ENCODE peak calls at places on chromosomes 5 and 9, in four cellular contexts. One of them, this sample, is unnamed.

GRCh38 chr9:131467214-131467935 is 35.3 kb upstream of the POMT1 start:
- DNase-seq in A549: no peak
- DNase-seq in HepG2: no peak
- DNase-seq in K562: no peak
- DNase-seq in this sample: no peak

GRCh38 chr9:119967867-119968535 is 598.8 kb upstream of the BRINP1 start:
- DNase-seq in A549: no peak
- DNase-seq in HepG2: no peak
- DNase-seq in K562: no peak
- DNase-seq in this sample: no peak

GRCh38 chr5:69335341-69335975 is 2.9 kb upstream of the CCDC125 start:
- DNase-seq in A549: no peak
- DNase-seq in HepG2: no peak
- DNase-seq in K562: no peak
- DNase-seq in this sample: no peak

GRCh38 chr5:180787025-180787424 is 15.6 kb downstream of the MGAT1 start:
- DNase-seq in A549: no peak
- DNase-seq in HepG2: no peak
- DNase-seq in K562: no peak
- DNase-seq in this sample: no peak

GRCh38 chr5:17180957-17181723 is 36.3 kb upstream of the BASP1 start:
- DNase-seq in A549: peak; percentile 95
- DNase-seq in HepG2: peak; percentile 13
- DNase-seq in K562: no peak
- DNase-seq in this sample: no peak

GRCh38 chr9:98391406-98391805 is 136.0 kb upstream of the TBC1D2 start:
- DNase-seq in A549: no peak
- DNase-seq in HepG2: no peak
- DNase-seq in K562: no peak
- DNase-seq in this sample: no peak

GRCh38 chr5:79111387-79111959 is at the start of gene BHMT:
- DNase-seq in A549: no peak
- DNase-seq in HepG2: no peak
- DNase-seq in K562: no peak
- DNase-seq in this sample: peak; percentile 57

GRCh38 chr9:107127608-107128007 is 155.5 kb upstream of the RAD23B start:
- DNase-seq in A549: peak; percentile 27
- DNase-seq in HepG2: no peak
- DNase-seq in K562: no peak
- DNase-seq in this sample: no peak

GRCh38 chr9:93667627-93668026 is 91.2 kb downstream of the PHF2 start:
- DNase-seq in A549: no peak
- DNase-seq in HepG2: no peak
- DNase-seq in K562: no peak
- DNase-seq in this sample: peak; percentile 4

GRCh38 chr5:80184235-80185023 is 71.4 kb downstream of the SERINC5 start:
- DNase-seq in A549: peak; percentile 76
- DNase-seq in HepG2: peak; percentile 99
- DNase-seq in K562: peak; percentile 26
- DNase-seq in this sample: peak; percentile 68

GRCh38 chr5:40991168-40991980 is 79.8 kb downstream of the MROH2B start:
- DNase-seq in A549: peak; percentile 29
- DNase-seq in HepG2: peak; percentile 94
- DNase-seq in K562: no peak
- DNase-seq in this sample: no peak

GRCh38 chr5:149453618-149454415 is 74.7 kb upstream of the IL17B start:
- DNase-seq in A549: no peak
- DNase-seq in HepG2: no peak
- DNase-seq in K562: no peak
- DNase-seq in this sample: no peak

GRCh38 chr5:98911221-98912040 is 17.4 kb downstream of the CHD1 start:
- DNase-seq in A549: no peak
- DNase-seq in HepG2: no peak
- DNase-seq in K562: no peak
- DNase-seq in this sample: no peak

GRCh38 chr5:164187780-164188179 is 682.4 kb downstream of the MAT2B start:
- DNase-seq in A549: no peak
- DNase-seq in HepG2: no peak
- DNase-seq in K562: no peak
- DNase-seq in this sample: no peak

GRCh38 chr9:74037274-74037673 is 459.9 kb upstream of the RORB start:
- DNase-seq in A549: no peak
- DNase-seq in HepG2: no peak
- DNase-seq in K562: no peak
- DNase-seq in this sample: no peak

GRCh38 chr9:72633966-72634365 is 112.6 kb downstream of the TMC1 start:
- DNase-seq in A549: no peak
- DNase-seq in HepG2: no peak
- DNase-seq in K562: peak; percentile 6
- DNase-seq in this sample: no peak
- TF ChIP-seq HMGXB4 in A549: no peak
- TF ChIP-seq HMGXB4 in HepG2: no peak
- TF ChIP-seq HMGXB4 in K562: no peak
- TF ChIP-seq HMGXB4 in this sample: no peak

GRCh38 chr5:135678640-135679268 is 100.0 kb upstream of the CXCL14 start:
- DNase-seq in A549: no peak
- DNase-seq in HepG2: no peak
- DNase-seq in K562: no peak
- DNase-seq in this sample: no peak

GRCh38 chr5:135683227-135683626 is 104.4 kb upstream of the CXCL14 start:
- DNase-seq in A549: no peak
- DNase-seq in HepG2: no peak
- DNase-seq in K562: no peak
- DNase-seq in this sample: no peak

DNA sequence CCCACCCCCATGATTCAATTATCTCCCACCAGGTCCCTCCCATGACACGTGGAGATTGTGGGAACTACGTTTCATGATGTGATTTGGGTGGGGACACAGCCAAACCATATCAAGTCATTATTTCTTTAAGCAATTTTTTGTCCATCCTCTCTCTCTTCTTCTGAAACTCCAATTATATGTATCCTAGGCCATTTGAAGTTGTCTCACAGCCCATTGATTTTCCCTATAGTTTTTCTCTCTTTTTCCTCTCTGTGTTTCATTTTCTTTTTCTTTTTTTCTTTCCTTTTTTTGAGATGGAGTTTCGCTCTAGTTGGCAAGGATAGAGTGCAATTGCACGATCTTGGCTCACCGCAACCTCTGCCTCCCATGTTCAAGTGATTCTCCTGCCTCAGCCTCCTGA is 101.9 kb upstream of the CXCL14 start:
- DNase-seq in A549: no peak
- DNase-seq in HepG2: no peak
- DNase-seq in K562: no peak
- DNase-seq in this sample: no peak
- TF ChIP-seq HMGXB4 in A549: no peak
- TF ChIP-seq HMGXB4 in HepG2: no peak
- TF ChIP-seq HMGXB4 in K562: no peak
- TF ChIP-seq HMGXB4 in this sample: no peak

GRCh38 chr5:177022386-177023246 is at the start of gene ZNF346:
- DNase-seq in A549: peak; percentile 92
- DNase-seq in HepG2: peak; percentile 90
- DNase-seq in K562: peak; percentile 95
- DNase-seq in this sample: peak; percentile 91

GRCh38 chr5:177025139-177025538 is 2.6 kb downstream of the ZNF346 start:
- DNase-seq in A549: no peak
- DNase-seq in HepG2: no peak
- DNase-seq in K562: no peak
- DNase-seq in this sample: no peak

GRCh38 chr5:177024559-177024958 is 2.1 kb downstream of the ZNF346 start:
- DNase-seq in A549: no peak
- DNase-seq in HepG2: no peak
- DNase-seq in K562: no peak
- DNase-seq in this sample: no peak

GRCh38 chr5:177020033-177020432 is 2.5 kb upstream of the ZNF346 start:
- DNase-seq in A549: no peak
- DNase-seq in HepG2: no peak
- DNase-seq in K562: no peak
- DNase-seq in this sample: no peak

DNA sequence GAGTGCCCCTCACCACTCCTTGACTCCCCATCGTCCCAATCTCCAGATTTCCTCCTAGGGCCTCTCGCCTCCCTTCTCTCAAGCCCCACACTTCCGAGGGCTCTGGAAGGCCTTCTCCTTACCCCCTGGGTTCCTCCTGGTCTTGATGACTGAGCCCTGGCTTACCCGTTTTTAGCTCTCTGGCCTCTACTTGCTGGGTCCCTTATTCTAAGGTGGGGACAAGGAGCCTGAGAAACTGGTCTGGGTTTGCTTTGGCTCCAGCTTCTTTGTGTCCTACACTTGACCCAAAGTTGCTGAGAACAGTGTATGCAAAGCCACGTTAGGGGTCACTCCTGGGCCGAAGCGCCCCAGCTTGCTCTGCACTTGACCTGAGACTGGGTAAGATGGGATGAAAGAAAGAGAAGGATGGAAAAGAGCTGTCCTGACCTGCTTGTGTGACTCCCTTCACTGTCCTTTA is 779 bp downstream of the ZNF346 start:
- DNase-seq in A549: no peak
- DNase-seq in HepG2: peak; percentile 9
- DNase-seq in K562: peak; percentile 20
- DNase-seq in this sample: no peak
- TF ChIP-seq HMGXB4 in A549: no peak
- TF ChIP-seq HMGXB4 in HepG2: no peak
- TF ChIP-seq HMGXB4 in K562: no peak
- TF ChIP-seq HMGXB4 in this sample: no peak

GRCh38 chr9:134983094-134983493 is 65.4 kb upstream of the FCN1 start:
- DNase-seq in A549: no peak
- DNase-seq in HepG2: no peak
- DNase-seq in K562: peak; percentile 41
- DNase-seq in this sample: peak; percentile 82
- TF ChIP-seq HMGXB4 in A549: no peak
- TF ChIP-seq HMGXB4 in HepG2: no peak
- TF ChIP-seq HMGXB4 in K562: no peak
- TF ChIP-seq HMGXB4 in this sample: no peak

GRCh38 chr5:159821541-159821940 is 94.7 kb upstream of the ADRA1B start:
- DNase-seq in A549: no peak
- DNase-seq in HepG2: no peak
- DNase-seq in K562: no peak
- DNase-seq in this sample: no peak

GRCh38 chr5:159825551-159826051 is 90.7 kb upstream of the ADRA1B start:
- DNase-seq in A549: peak; percentile 44
- DNase-seq in HepG2: no peak
- DNase-seq in K562: no peak
- DNase-seq in this sample: no peak

GRCh38 chr5:159820692-159821091 is 95.6 kb upstream of the ADRA1B start:
- DNase-seq in A549: no peak
- DNase-seq in HepG2: no peak
- DNase-seq in K562: no peak
- DNase-seq in this sample: no peak

GRCh38 chr5:159826351-159827222 is 89.7 kb upstream of the ADRA1B start:
- DNase-seq in A549: peak; percentile 93
- DNase-seq in HepG2: no peak
- DNase-seq in K562: no peak
- DNase-seq in this sample: no peak

DNA sequence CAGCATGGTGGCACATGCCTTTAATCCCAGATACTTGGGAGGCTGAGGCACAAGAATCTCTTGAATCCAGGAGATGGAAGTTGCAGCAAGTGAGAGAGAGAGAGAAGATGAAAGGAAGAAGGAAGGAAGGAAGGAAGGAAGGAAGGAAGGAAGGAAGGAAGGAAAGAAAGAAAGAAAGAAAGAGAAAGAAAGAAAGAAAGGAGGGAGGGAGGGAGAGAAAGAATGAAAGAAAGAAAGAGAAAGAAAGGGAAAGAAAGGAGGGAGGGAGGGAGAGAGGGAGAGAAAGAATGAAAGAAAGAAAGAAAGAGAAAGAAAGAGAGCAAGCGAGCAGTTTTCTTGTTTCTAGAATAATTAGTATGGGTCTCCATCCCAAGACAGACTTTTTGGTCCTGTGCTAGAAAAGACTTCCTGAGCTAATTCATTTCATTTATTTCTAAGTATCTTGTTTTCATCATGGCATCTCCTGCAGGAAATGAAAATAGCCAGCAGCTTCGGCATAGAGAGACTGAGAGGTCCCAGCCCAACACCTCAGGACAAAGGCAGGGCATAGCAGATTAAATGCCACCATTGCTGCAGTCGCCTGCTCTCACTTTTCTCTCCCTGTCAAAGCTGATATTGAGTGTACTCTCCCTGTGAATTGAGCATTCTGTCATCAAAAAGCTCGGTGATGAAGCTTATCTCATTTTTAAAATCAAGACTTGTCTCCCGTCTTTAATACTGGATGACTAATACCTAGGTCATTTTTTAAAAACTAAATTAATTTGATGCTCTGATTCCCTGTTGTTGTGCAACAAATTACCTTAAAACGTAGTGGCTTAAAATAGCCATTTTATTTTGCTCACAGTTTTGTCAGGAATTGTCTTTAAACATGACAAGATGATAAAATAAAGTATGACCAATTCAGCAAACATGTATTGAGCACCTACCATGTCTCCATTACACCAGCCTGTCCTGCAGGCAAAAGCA is 91.8 kb upstream of the ADRA1B start:
- DNase-seq in A549: no peak
- DNase-seq in HepG2: no peak
- DNase-seq in K562: no peak
- DNase-seq in this sample: no peak
- TF ChIP-seq HMGXB4 in A549: no peak
- TF ChIP-seq HMGXB4 in HepG2: no peak
- TF ChIP-seq HMGXB4 in K562: no peak
- TF ChIP-seq HMGXB4 in this sample: no peak

DNA sequence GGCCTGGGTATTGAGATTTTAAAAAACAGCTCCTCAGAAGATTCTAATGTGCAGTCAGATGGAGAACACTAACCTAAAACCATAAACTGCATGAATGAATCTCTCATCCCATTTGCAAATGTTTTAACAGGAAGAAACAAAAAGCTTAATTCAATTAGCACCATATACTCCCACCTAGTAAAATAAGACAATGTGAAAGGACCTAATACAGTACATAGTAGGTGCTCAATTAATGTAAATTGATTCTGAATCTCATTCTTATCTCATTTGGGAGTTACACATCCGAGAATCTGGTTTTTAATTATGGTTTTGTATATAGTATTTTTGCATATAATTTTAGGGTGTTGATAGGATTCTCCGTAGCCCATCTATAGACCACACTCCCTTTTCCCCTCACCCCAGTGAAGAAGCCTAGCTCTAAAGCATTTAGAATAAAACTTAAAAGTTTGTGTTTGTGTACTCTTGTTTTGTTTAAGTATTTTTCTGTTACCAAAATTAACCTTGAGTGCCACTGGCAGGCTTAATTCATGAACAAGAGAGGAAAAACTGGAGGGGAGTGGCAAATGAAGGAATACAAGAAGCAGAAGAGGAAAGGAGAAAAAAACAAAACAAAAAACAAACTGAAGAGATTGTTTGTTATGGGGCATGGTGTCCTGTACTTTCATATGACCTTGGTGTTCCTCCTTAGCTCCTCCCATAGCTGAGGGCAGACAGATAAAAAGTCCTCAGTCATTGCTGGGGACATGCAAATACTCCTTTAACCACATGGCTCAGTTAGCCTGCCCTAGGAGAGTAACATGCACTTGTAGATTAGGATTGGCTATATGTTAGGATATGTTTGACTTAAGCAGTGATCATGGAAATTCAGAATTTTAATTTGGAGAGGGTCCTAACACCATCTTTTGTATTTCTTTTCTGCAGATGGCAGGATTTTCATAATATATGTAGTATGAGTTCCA is 1.2 kb downstream of the RNF14 start:
- DNase-seq in A549: peak; percentile 53
- DNase-seq in HepG2: no peak
- DNase-seq in K562: peak; percentile 67
- DNase-seq in this sample: no peak
- TF ChIP-seq HMGXB4 in A549: no peak
- TF ChIP-seq HMGXB4 in HepG2: no peak
- TF ChIP-seq HMGXB4 in K562: no peak
- TF ChIP-seq HMGXB4 in this sample: no peak

This sample was measured in WTC11.